ENCODE peak calls at places on chromosome 11, in seven cellular contexts. B is CD8-positive, alpha-beta T cell; W is psoas muscle; Q is T-helper 1 cell; R is NCI-H524 treated with DMSO at 0.1 percent for 48 hours; A is NCI-H69; I is stimulated activated CD4-positive, alpha-beta T cell treated with anti-CD3 and anti-CD28 coated beads, TNF-alpha, amount 100 ng/mL, for 4 hours. D is an unnamed sample.

GRCh38 chr11:65885231-65885630 is 3.0 kb downstream of the FIBP start:
- DNase-seq in B (no peak), W (no peak), Q (no peak), R (no peak), A (no peak), I (no peak), D (no peak)

GRCh38 chr11:31327417-31327816 is 42.1 kb downstream of the DCDC1 start:
- DNase-seq in B (no peak), W (no peak), Q (no peak), R (no peak), A (no peak), I (no peak), D (no peak)

GRCh38 chr11:23991140-23991539 is 505.7 kb upstream of the LUZP2 start:
- DNase-seq in B (no peak), W (no peak), Q (no peak), R (no peak), A (no peak), I (no peak), D (no peak)

GRCh38 chr11:91081440-91082088 is 858.7 kb upstream of the CHORDC1 start:
- DNase-seq in B (no peak), W (peak), Q (no peak), R (no peak), A (peak), I (no peak), D (peak)

GRCh38 chr11:63682045-63682915 is 980 bp downstream of the RTN3 start:
- DNase-seq in B (no peak), W (no peak), Q (no peak), R (peak), A (peak), I (no peak), D (peak)

GRCh38 chr11:19632435-19632834 is 80.2 kb upstream of the NAV2 start:
- DNase-seq in B (no peak), W (no peak), Q (no peak), R (no peak), A (no peak), I (no peak), D (no peak)

GRCh38 chr11:122045181-122045586 is 70.8 kb downstream of the BLID start:
- DNase-seq in B (no peak), W (no peak), Q (no peak), R (no peak), A (no peak), I (no peak), D (no peak)

GRCh38 chr11:2759228-2760195 is 59.7 kb upstream of the KCNQ1OT1 start:
- DNase-seq in B (no peak), W (peak), Q (no peak), R (no peak), A (no peak), I (no peak), D (no peak)

GRCh38 chr11:128895505-128895904 is 4.3 kb downstream of the KCNJ5 start:
- DNase-seq in B (no peak), W (no peak), Q (no peak), R (no peak), A (no peak), I (no peak), D (peak)

GRCh38 chr11:78251083-78251699 is 62.5 kb downstream of the USP35 start:
- DNase-seq in B (no peak), W (no peak), Q (no peak), R (no peak), A (no peak), I (no peak), D (no peak)

GRCh38 chr11:45620243-45620642 is 45.2 kb downstream of the CHST1 start:
- DNase-seq in B (no peak), W (no peak), Q (no peak), R (no peak), A (no peak), I (no peak), D (no peak)